ENCODE peak calls at places on chromosomes 16 and 17, in ten cellular contexts. J is naive thymus-derived CD8-positive, alpha-beta T cell; Y is gastroesophageal sphincter; X is activated CD8-positive, alpha-beta T cell treated with anti-CD3 and anti-CD28 coated beads for 36 hours; A is heart right ventricle; U is activated naive CD4-positive, alpha-beta T cell treated with anti-CD3 and anti-CD28 coated beads, Interleukin-2, amount 50 U/mL, for 72 hours; H is pancreas; B is Panc1; I is left colon; L is naive B cell. S is an unnamed sample.

GRCh38 chr17:79797492-79798295 is 817 bp upstream of the CBX8 start:
- ATAC-seq in J (peak), Y (peak), X (peak), A (no peak), U (peak), H (peak), B (peak), I (peak), L (peak), S (peak)

GRCh38 chr17:47204722-47205418 is 4.3 kb upstream of the MYL4 start:
- ATAC-seq in J (peak), Y (peak), X (peak), A (peak), U (peak), H (peak), B (peak), I (peak), L (peak), S (peak)

GRCh38 chr16:3112881-3113574 is 642 bp downstream of the ZNF205 start:
- ATAC-seq in J (no peak), Y (peak), X (no peak), A (peak), U (no peak), H (peak), B (peak), I (peak), L (no peak), S (peak)

GRCh38 chr17:82361885-82362633 is 3.0 kb downstream of the TEX19 start:
- ATAC-seq in J (no peak), Y (no peak), X (no peak), A (no peak), U (no peak), H (no peak), B (peak), I (no peak), L (no peak), S (peak)

GRCh38 chr16:57256601-57257395 is 11.7 kb downstream of the ARL2BP start:
- ATAC-seq in J (no peak), Y (no peak), X (no peak), A (no peak), U (no peak), H (no peak), B (no peak), I (no peak), L (no peak), S (no peak)

GRCh38 chr17:4969551-4970231 is 2.1 kb upstream of the SPAG7 start:
- ATAC-seq in J (no peak), Y (no peak), X (peak), A (no peak), U (no peak), H (no peak), B (no peak), I (no peak), L (no peak), S (no peak)

GRCh38 chr17:43211123-43211479 is 574 bp upstream of the TMEM106A start:
- ATAC-seq in J (no peak), Y (no peak), X (no peak), A (no peak), U (no peak), H (no peak), B (no peak), I (no peak), L (no peak), S (no peak)

GRCh38 chr17:80413771-80414507 is 1.0 kb upstream of the ENDOV start:
- ATAC-seq in J (no peak), Y (no peak), X (no peak), A (no peak), U (no peak), H (peak), B (peak), I (peak), L (no peak), S (peak)

GRCh38 chr16:69930117-69930776 is 20.9 kb upstream of the CLEC18A start:
- ATAC-seq in J (peak), Y (peak), X (peak), A (peak), U (peak), H (peak), B (peak), I (peak), L (peak), S (peak)

GRCh38 chr16:64356267-64356666 is 765.6 kb downstream of the CDH11 start:
- ATAC-seq in J (no peak), Y (no peak), X (no peak), A (no peak), U (no peak), H (no peak), B (no peak), I (no peak), L (no peak), S (no peak)

GRCh38 chr16:1265090-1265630 is 9.3 kb downstream of the TPSD1 start:
- ATAC-seq in J (no peak), Y (no peak), X (no peak), A (no peak), U (no peak), H (no peak), B (no peak), I (no peak), L (no peak), S (no peak)

GRCh38 chr17:8255499-8255898 is 6.4 kb downstream of the PFAS start:
- ATAC-seq in J (no peak), Y (no peak), X (no peak), A (no peak), U (no peak), H (no peak), B (peak), I (no peak), L (no peak), S (no peak)

GRCh38 chr16:67459858-67460144 is 21.2 kb downstream of the ATP6V0D1 start:
- ATAC-seq in J (no peak), Y (peak), X (no peak), A (peak), U (no peak), H (peak), B (no peak), I (no peak), L (no peak), S (no peak)

GRCh38 chr16:9102379-9102778 is 10.9 kb downstream of the HAPSTR1 start:
- ATAC-seq in J (no peak), Y (peak), X (peak), A (no peak), U (no peak), H (no peak), B (no peak), I (no peak), L (peak), S (peak)

GRCh38 chr17:77428901-77429734 is 288.3 kb downstream of the SEC14L1 start:
- ATAC-seq in J (no peak), Y (no peak), X (no peak), A (no peak), U (no peak), H (no peak), B (no peak), I (no peak), L (no peak), S (no peak)

GRCh38 chr17:79933863-79934652 is 94.8 kb upstream of the CBX4 start:
- ATAC-seq in J (no peak), Y (peak), X (peak), A (peak), U (no peak), H (peak), B (peak), I (peak), L (peak), S (peak)

GRCh38 chr17:2214047-2214717 is 89.4 kb downstream of the SMG6 start:
- ATAC-seq in J (no peak), Y (peak), X (no peak), A (peak), U (peak), H (peak), B (no peak), I (no peak), L (no peak), S (no peak)

GRCh38 chr16:59058261-59058660 is 324.1 kb upstream of the GOT2 start:
- ATAC-seq in J (no peak), Y (no peak), X (no peak), A (no peak), U (no peak), H (no peak), B (no peak), I (no peak), L (no peak), S (no peak)

GRCh38 chr17:51351890-51352289 is 91.5 kb downstream of the UTP18 start:
- ATAC-seq in J (no peak), Y (no peak), X (no peak), A (peak), U (no peak), H (no peak), B (no peak), I (no peak), L (no peak), S (no peak)

GRCh38 chr16:49194499-49195260 is 87.0 kb downstream of the CBLN1 start:
- ATAC-seq in J (no peak), Y (peak), X (no peak), A (peak), U (no peak), H (peak), B (no peak), I (no peak), L (no peak), S (no peak)

GRCh38 chr17:75008373-75008772 is 4.1 kb upstream of the MRPL58 start:
- ATAC-seq in J (no peak), Y (no peak), X (no peak), A (no peak), U (no peak), H (no peak), B (no peak), I (no peak), L (no peak), S (no peak)

GRCh38 chr16:28309811-28310311 is 17.5 kb downstream of the SBK1 start:
- ATAC-seq in J (peak), Y (no peak), X (peak), A (peak), U (peak), H (no peak), B (no peak), I (no peak), L (peak), S (no peak)

S was measured in esophagus mucosa.